ENCODE peak calls at places on chromosomes 1 and 21, in five cellular contexts. One of them, this sample, is unnamed.
A peak's percentile ranks its signal among the peaks of the same experiment; 100 is the strongest.

GRCh38 chr1:91707114-91707889 is 178.6 kb downstream of the TGFBR3 start:
- DNase-seq in heart left ventricle: peak; percentile 59
- DNase-seq in endodermal cell: no peak
- DNase-seq in dorsolateral prefrontal cortex: no peak
- DNase-seq in uterus: no peak
- DNase-seq in this sample: no peak

GRCh38 chr1:56797079-56797685 is 22.0 kb downstream of the FYB2 start:
- DNase-seq in heart left ventricle: peak; percentile 31
- DNase-seq in uterus: no peak
- DNase-seq in dorsolateral prefrontal cortex: no peak
- DNase-seq in endodermal cell: no peak
- DNase-seq in this sample: no peak

GRCh38 chr1:162902372-162902771 is 41.4 kb upstream of the CCDC190 start:
- DNase-seq in uterus: no peak
- DNase-seq in endodermal cell: no peak
- DNase-seq in dorsolateral prefrontal cortex: no peak
- DNase-seq in heart left ventricle: no peak
- DNase-seq in this sample: no peak

GRCh38 chr1:3629561-3630160 is 4.8 kb downstream of the TPRG1L start:
- DNase-seq in dorsolateral prefrontal cortex: no peak
- DNase-seq in endodermal cell: no peak
- DNase-seq in uterus: no peak
- DNase-seq in heart left ventricle: no peak
- DNase-seq in this sample: no peak

GRCh38 chr1:203522237-203522636 is 28.3 kb downstream of the OPTC start:
- DNase-seq in uterus: no peak
- DNase-seq in endodermal cell: no peak
- DNase-seq in dorsolateral prefrontal cortex: peak; percentile 65
- DNase-seq in heart left ventricle: no peak
- DNase-seq in this sample: no peak

GRCh38 chr1:228497817-228498216 is 10.6 kb downstream of the RNF187 start:
- DNase-seq in heart left ventricle: no peak
- DNase-seq in endodermal cell: peak; percentile 39
- DNase-seq in uterus: no peak
- DNase-seq in dorsolateral prefrontal cortex: no peak
- DNase-seq in this sample: no peak

GRCh38 chr1:2229032-2229920 is 1.2 kb downstream of the SKI start:
- DNase-seq in endodermal cell: peak; percentile 79
- DNase-seq in heart left ventricle: peak; percentile 73
- DNase-seq in uterus: peak; percentile 81
- DNase-seq in dorsolateral prefrontal cortex: peak; percentile 86
- DNase-seq in this sample: peak; percentile 71

GRCh38 chr21:15703932-15704331 is 25.9 kb upstream of the USP25 start:
- DNase-seq in endodermal cell: no peak
- DNase-seq in heart left ventricle: no peak
- DNase-seq in dorsolateral prefrontal cortex: no peak
- DNase-seq in uterus: no peak
- DNase-seq in this sample: no peak

GRCh38 chr1:2494323-2494693 is 18.2 kb downstream of the PLCH2 start:
- DNase-seq in uterus: no peak
- DNase-seq in dorsolateral prefrontal cortex: no peak
- DNase-seq in heart left ventricle: no peak
- DNase-seq in endodermal cell: no peak
- DNase-seq in this sample: no peak

GRCh38 chr1:204723131-204723787 is 37.7 kb upstream of the LRRN2 start:
- DNase-seq in dorsolateral prefrontal cortex: no peak
- DNase-seq in endodermal cell: peak; percentile 34
- DNase-seq in uterus: no peak
- DNase-seq in heart left ventricle: peak; percentile 7
- DNase-seq in this sample: peak; percentile 36

GRCh38 chr1:152621993-152622392 is 910 bp downstream of the LCE3A start:
- DNase-seq in dorsolateral prefrontal cortex: no peak
- DNase-seq in endodermal cell: no peak
- DNase-seq in heart left ventricle: no peak
- DNase-seq in uterus: no peak
- DNase-seq in this sample: no peak

GRCh38 chr1:26787381-26787705 is 407 bp upstream of the PIGV start:
- DNase-seq in uterus: no peak
- DNase-seq in endodermal cell: no peak
- DNase-seq in heart left ventricle: no peak
- DNase-seq in dorsolateral prefrontal cortex: no peak
- DNase-seq in this sample: no peak

GRCh38 chr1:111399792-111400610 is 27.5 kb downstream of the OVGP1 start:
- DNase-seq in endodermal cell: peak; percentile 82
- DNase-seq in uterus: peak; percentile 37
- DNase-seq in dorsolateral prefrontal cortex: peak; percentile 12
- DNase-seq in heart left ventricle: peak; percentile 26
- DNase-seq in this sample: peak; percentile 11

GRCh38 chr1:42359466-42359865 is 21.1 kb upstream of the RIMKLA start:
- DNase-seq in dorsolateral prefrontal cortex: no peak
- DNase-seq in heart left ventricle: no peak
- DNase-seq in endodermal cell: no peak
- DNase-seq in uterus: no peak
- DNase-seq in this sample: no peak

GRCh38 chr1:43238104-43238503 is 31.7 kb upstream of the TMEM125 start:
- DNase-seq in dorsolateral prefrontal cortex: peak; percentile 64
- DNase-seq in endodermal cell: peak; percentile 92
- DNase-seq in uterus: peak; percentile 39
- DNase-seq in heart left ventricle: peak; percentile 73
- DNase-seq in this sample: peak; percentile 76

GRCh38 chr21:38243732-38244406 is 12.9 kb upstream of the KCNJ15 start:
- DNase-seq in heart left ventricle: no peak
- DNase-seq in uterus: no peak
- DNase-seq in dorsolateral prefrontal cortex: no peak
- DNase-seq in endodermal cell: no peak
- DNase-seq in this sample: no peak

GRCh38 chr21:38236232-38236631 is 20.6 kb upstream of the KCNJ15 start:
- DNase-seq in endodermal cell: no peak
- DNase-seq in heart left ventricle: no peak
- DNase-seq in dorsolateral prefrontal cortex: no peak
- DNase-seq in uterus: no peak
- DNase-seq in this sample: no peak

GRCh38 chr21:38242036-38242435 is 14.8 kb upstream of the KCNJ15 start:
- DNase-seq in heart left ventricle: no peak
- DNase-seq in dorsolateral prefrontal cortex: no peak
- DNase-seq in uterus: no peak
- DNase-seq in endodermal cell: no peak
- DNase-seq in this sample: no peak

GRCh38 chr21:38241029-38241740 is 15.6 kb upstream of the KCNJ15 start:
- DNase-seq in uterus: no peak
- DNase-seq in heart left ventricle: peak; percentile 28
- DNase-seq in dorsolateral prefrontal cortex: no peak
- DNase-seq in endodermal cell: no peak
- DNase-seq in this sample: no peak

DNA sequence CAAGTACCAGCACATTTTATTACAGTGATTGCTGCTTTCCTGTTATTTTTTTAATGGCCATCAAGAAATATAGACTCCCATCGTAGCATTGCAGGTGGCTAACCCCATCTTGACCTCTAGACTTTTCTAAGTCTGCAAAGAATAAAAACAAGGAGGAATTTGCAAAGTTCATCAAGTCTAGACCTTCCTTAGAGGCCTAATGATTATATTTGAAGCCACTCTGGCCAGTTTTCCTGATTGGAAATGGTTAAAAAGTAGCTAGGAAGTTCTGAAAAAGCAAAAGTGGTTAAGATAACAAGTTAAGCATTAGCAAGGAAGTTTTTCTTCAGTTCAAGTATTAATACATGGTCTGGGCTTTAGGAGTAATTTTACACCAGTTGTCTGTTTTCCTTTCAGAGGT is 16.7 kb upstream of the KCNJ15 start:
- DNase-seq in heart left ventricle: no peak
- DNase-seq in endodermal cell: no peak
- DNase-seq in uterus: no peak
- DNase-seq in dorsolateral prefrontal cortex: no peak
- DNase-seq in this sample: no peak
- H3K27ac ChIP-seq in heart left ventricle: no peak overlapping the region
- H3K27ac ChIP-seq in endodermal cell: no peak overlapping the region
- H3K27ac ChIP-seq in uterus: no peak overlapping the region
- H3K27ac ChIP-seq in dorsolateral prefrontal cortex: no peak overlapping the region
- H3K27ac ChIP-seq in this sample: no peak overlapping the region

DNA sequence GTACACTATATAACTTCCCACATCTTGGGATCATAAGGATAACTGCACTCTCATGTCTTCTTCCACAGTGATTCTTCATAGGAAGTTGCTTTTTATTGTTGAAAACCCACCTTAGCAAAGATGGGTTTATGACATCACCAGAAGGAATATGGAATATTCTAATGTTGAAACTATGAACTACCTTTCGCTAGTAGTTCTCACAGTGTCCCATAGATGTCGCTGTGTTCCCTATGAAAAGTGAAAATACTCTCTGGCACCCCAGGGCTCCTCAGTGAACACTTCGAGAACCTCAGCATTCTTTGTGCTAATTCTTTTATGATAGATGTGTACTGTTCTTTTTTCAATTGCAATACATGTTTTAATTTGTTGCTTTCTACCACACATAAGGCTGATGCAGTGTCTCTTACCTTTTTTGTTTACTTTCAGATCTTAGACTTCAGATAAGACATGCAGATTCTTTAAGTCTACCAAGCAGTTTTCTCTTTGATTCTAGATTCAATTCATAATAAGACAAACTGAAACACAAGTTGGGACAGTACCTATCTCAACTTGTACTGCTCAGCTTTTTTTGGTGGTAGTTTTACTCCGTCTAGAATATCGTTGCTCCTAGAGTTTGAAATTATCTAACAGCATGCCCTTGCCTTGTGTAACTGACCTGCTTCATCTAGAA is 90.8 kb downstream of the GTF2B start:
- DNase-seq in heart left ventricle: no peak
- DNase-seq in endodermal cell: no peak
- DNase-seq in dorsolateral prefrontal cortex: no peak
- DNase-seq in uterus: no peak
- DNase-seq in this sample: no peak
- H3K27ac ChIP-seq in heart left ventricle: no peak overlapping the region
- H3K27ac ChIP-seq in endodermal cell: no peak overlapping the region
- H3K27ac ChIP-seq in dorsolateral prefrontal cortex: no peak overlapping the region
- H3K27ac ChIP-seq in uterus: no peak overlapping the region
- H3K27ac ChIP-seq in this sample: no peak overlapping the region

GRCh38 chr1:16628361-16629111 is 15.2 kb upstream of the NBPF1 start:
- DNase-seq in dorsolateral prefrontal cortex: peak; percentile 22
- DNase-seq in uterus: peak; percentile 28
- DNase-seq in heart left ventricle: peak; percentile 26
- DNase-seq in endodermal cell: peak; percentile 74
- DNase-seq in this sample: no peak

GRCh38 chr1:16631248-16632043 is 18.1 kb upstream of the NBPF1 start:
- DNase-seq in heart left ventricle: peak; percentile 32
- DNase-seq in uterus: peak; percentile 40
- DNase-seq in endodermal cell: peak; percentile 58
- DNase-seq in dorsolateral prefrontal cortex: peak; percentile 8
- DNase-seq in this sample: no peak

GRCh38 chr1:16625497-16626408 is 12.4 kb upstream of the NBPF1 start:
- DNase-seq in heart left ventricle: peak; percentile 24
- DNase-seq in endodermal cell: no peak
- DNase-seq in uterus: peak; percentile 26
- DNase-seq in dorsolateral prefrontal cortex: peak; percentile 41
- DNase-seq in this sample: no peak

GRCh38 chr1:16630661-16631247 is 17.4 kb upstream of the NBPF1 start:
- DNase-seq in dorsolateral prefrontal cortex: peak; percentile 7
- DNase-seq in endodermal cell: peak; percentile 65
- DNase-seq in heart left ventricle: peak; percentile 28
- DNase-seq in uterus: peak; percentile 36
- DNase-seq in this sample: no peak
- H3K27ac ChIP-seq in dorsolateral prefrontal cortex: no peak overlapping the region
- H3K27ac ChIP-seq in endodermal cell: no peak overlapping the region
- H3K27ac ChIP-seq in heart left ventricle: no peak overlapping the region
- H3K27ac ChIP-seq in uterus: no peak overlapping the region
- H3K27ac ChIP-seq in this sample: no peak overlapping the region

GRCh38 chr1:47951545-47952235 is 45.5 kb downstream of the TRABD2B start:
- DNase-seq in endodermal cell: peak; percentile 72
- DNase-seq in heart left ventricle: no peak
- DNase-seq in uterus: no peak
- DNase-seq in dorsolateral prefrontal cortex: no peak
- DNase-seq in this sample: no peak

GRCh38 chr1:47948126-47948525 is 49.1 kb downstream of the TRABD2B start:
- DNase-seq in uterus: no peak
- DNase-seq in endodermal cell: peak; percentile 88
- DNase-seq in heart left ventricle: no peak
- DNase-seq in dorsolateral prefrontal cortex: no peak
- DNase-seq in this sample: no peak

GRCh38 chr1:47953661-47954060 is 43.5 kb downstream of the TRABD2B start:
- DNase-seq in dorsolateral prefrontal cortex: no peak
- DNase-seq in endodermal cell: no peak
- DNase-seq in uterus: no peak
- DNase-seq in heart left ventricle: no peak
- DNase-seq in this sample: no peak

GRCh38 chr1:47951026-47951425 is 46.2 kb downstream of the TRABD2B start:
- DNase-seq in dorsolateral prefrontal cortex: no peak
- DNase-seq in heart left ventricle: no peak
- DNase-seq in uterus: no peak
- DNase-seq in endodermal cell: no peak
- DNase-seq in this sample: peak; percentile 58

GRCh38 chr1:47950481-47950880 is 46.7 kb downstream of the TRABD2B start:
- DNase-seq in endodermal cell: no peak
- DNase-seq in heart left ventricle: no peak
- DNase-seq in dorsolateral prefrontal cortex: no peak
- DNase-seq in uterus: no peak
- DNase-seq in this sample: no peak
- H3K27ac ChIP-seq in endodermal cell: no peak overlapping the region
- H3K27ac ChIP-seq in heart left ventricle: no peak overlapping the region
- H3K27ac ChIP-seq in dorsolateral prefrontal cortex: peak overlapping the region; percentile 88
- H3K27ac ChIP-seq in uterus: no peak overlapping the region
- H3K27ac ChIP-seq in this sample: peak overlapping the region; percentile 88

DNA sequence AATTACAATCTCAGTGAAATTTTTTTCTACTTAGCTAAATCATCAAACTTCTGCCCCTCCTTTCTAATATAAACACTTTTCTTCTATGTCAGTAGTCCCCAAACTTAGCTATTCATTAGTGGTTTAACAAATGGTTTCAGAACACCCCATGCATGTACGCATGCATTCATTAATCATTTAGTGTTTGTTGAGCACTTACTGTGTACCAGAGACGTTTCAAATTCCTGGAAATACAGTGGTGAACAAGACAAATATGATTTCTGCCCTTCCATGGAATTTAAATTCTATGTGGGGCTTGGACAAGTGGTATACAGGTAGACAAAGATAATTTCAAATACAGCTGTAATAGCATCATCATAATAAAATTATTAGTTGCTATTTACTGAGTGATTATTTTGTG is 1.5 kb downstream of the ZBTB40 start:
- DNase-seq in dorsolateral prefrontal cortex: no peak
- DNase-seq in endodermal cell: no peak
- DNase-seq in uterus: no peak
- DNase-seq in heart left ventricle: no peak
- DNase-seq in this sample: no peak
- H3K27ac ChIP-seq in dorsolateral prefrontal cortex: peak overlapping the region; percentile 93
- H3K27ac ChIP-seq in endodermal cell: no peak overlapping the region
- H3K27ac ChIP-seq in uterus: no peak overlapping the region
- H3K27ac ChIP-seq in heart left ventricle: peak overlapping the region; percentile 98
- H3K27ac ChIP-seq in this sample: no peak overlapping the region